ENCODE peak calls at places on chromosomes 3 and 15, in nine cellular contexts. One of them, this sample, is unnamed.

GRCh38 chr15:65400760-65401606 is 21.8 kb downstream of the IGDCC4 start:
- DNase-seq in AG04450: no peak
- DNase-seq in stomach: peak; percentile 68
- DNase-seq in left ventricle myocardium inferior: peak; percentile 48
- DNase-seq in glutamatergic neuron: peak; percentile 85
- DNase-seq in GM10248: peak; percentile 85
- DNase-seq in BJ: no peak
- DNase-seq in neural crest cell: peak; percentile 78
- DNase-seq in MCF 10A: peak; percentile 69
- DNase-seq in this sample: peak; percentile 68

GRCh38 chr3:179750720-179751328 is 98.0 kb downstream of the USP13 start:
- DNase-seq in AG04450: no peak
- DNase-seq in stomach: no peak
- DNase-seq in left ventricle myocardium inferior: no peak
- DNase-seq in glutamatergic neuron: peak; percentile 40
- DNase-seq in GM10248: no peak
- DNase-seq in BJ: no peak
- DNase-seq in neural crest cell: no peak
- DNase-seq in MCF 10A: peak; percentile 42
- DNase-seq in this sample: peak; percentile 9

GRCh38 chr3:138253609-138254008 is 66.5 kb downstream of the ARMC8 start:
- DNase-seq in AG04450: no peak
- DNase-seq in stomach: no peak
- DNase-seq in left ventricle myocardium inferior: no peak
- DNase-seq in glutamatergic neuron: no peak
- DNase-seq in GM10248: no peak
- DNase-seq in BJ: no peak
- DNase-seq in neural crest cell: no peak
- DNase-seq in MCF 10A: no peak
- DNase-seq in this sample: no peak

GRCh38 chr3:38457111-38458003 is 3.7 kb downstream of the ACVR2B start:
- DNase-seq in AG04450: no peak
- DNase-seq in stomach: no peak
- DNase-seq in left ventricle myocardium inferior: no peak
- DNase-seq in glutamatergic neuron: no peak
- DNase-seq in GM10248: no peak
- DNase-seq in BJ: no peak
- DNase-seq in neural crest cell: no peak
- DNase-seq in MCF 10A: no peak
- DNase-seq in this sample: no peak

GRCh38 chr15:80240261-80240660 is 11.8 kb downstream of the CTXND1 start:
- DNase-seq in AG04450: no peak
- DNase-seq in stomach: no peak
- DNase-seq in left ventricle myocardium inferior: no peak
- DNase-seq in glutamatergic neuron: no peak
- DNase-seq in GM10248: no peak
- DNase-seq in BJ: no peak
- DNase-seq in neural crest cell: no peak
- DNase-seq in MCF 10A: no peak
- DNase-seq in this sample: no peak

GRCh38 chr3:150875548-150875947 is 29.7 kb downstream of the MINDY4B start:
- DNase-seq in AG04450: no peak
- DNase-seq in stomach: no peak
- DNase-seq in left ventricle myocardium inferior: no peak
- DNase-seq in glutamatergic neuron: no peak
- DNase-seq in GM10248: no peak
- DNase-seq in BJ: no peak
- DNase-seq in neural crest cell: no peak
- DNase-seq in MCF 10A: no peak
- DNase-seq in this sample: no peak

GRCh38 chr15:100463515-100463914 is 65.2 kb downstream of the CERS3 start:
- DNase-seq in AG04450: no peak
- DNase-seq in stomach: no peak
- DNase-seq in left ventricle myocardium inferior: no peak
- DNase-seq in glutamatergic neuron: no peak
- DNase-seq in GM10248: no peak
- DNase-seq in BJ: no peak
- DNase-seq in neural crest cell: no peak
- DNase-seq in MCF 10A: no peak
- DNase-seq in this sample: no peak

GRCh38 chr15:71083349-71083748 is 31.9 kb upstream of the THSD4 start:
- DNase-seq in AG04450: no peak
- DNase-seq in stomach: no peak
- DNase-seq in left ventricle myocardium inferior: peak; percentile 36
- DNase-seq in glutamatergic neuron: no peak
- DNase-seq in GM10248: no peak
- DNase-seq in BJ: peak; percentile 93
- DNase-seq in neural crest cell: no peak
- DNase-seq in MCF 10A: no peak
- DNase-seq in this sample: no peak

GRCh38 chr3:35864871-35865270 is 225.5 kb downstream of the ARPP21 start:
- DNase-seq in AG04450: no peak
- DNase-seq in stomach: no peak
- DNase-seq in left ventricle myocardium inferior: no peak
- DNase-seq in glutamatergic neuron: no peak
- DNase-seq in GM10248: no peak
- DNase-seq in BJ: no peak
- DNase-seq in neural crest cell: no peak
- DNase-seq in MCF 10A: no peak
- DNase-seq in this sample: no peak

GRCh38 chr3:165875644-165876043 is 38.4 kb upstream of the BCHE start:
- DNase-seq in AG04450: no peak
- DNase-seq in stomach: no peak
- DNase-seq in left ventricle myocardium inferior: no peak
- DNase-seq in glutamatergic neuron: no peak
- DNase-seq in GM10248: no peak
- DNase-seq in BJ: no peak
- DNase-seq in neural crest cell: no peak
- DNase-seq in MCF 10A: no peak
- DNase-seq in this sample: no peak

GRCh38 chr3:184629555-184630160 is 68.1 kb downstream of the EPHB3 start:
- DNase-seq in AG04450: no peak
- DNase-seq in stomach: peak; percentile 32
- DNase-seq in left ventricle myocardium inferior: no peak
- DNase-seq in glutamatergic neuron: peak; percentile 37
- DNase-seq in GM10248: no peak
- DNase-seq in BJ: no peak
- DNase-seq in neural crest cell: no peak
- DNase-seq in MCF 10A: no peak
- DNase-seq in this sample: no peak

GRCh38 chr3:69745503-69745902 is 6.2 kb downstream of the MITF start:
- DNase-seq in AG04450: no peak
- DNase-seq in stomach: no peak
- DNase-seq in left ventricle myocardium inferior: no peak
- DNase-seq in glutamatergic neuron: no peak
- DNase-seq in GM10248: no peak
- DNase-seq in BJ: no peak
- DNase-seq in neural crest cell: no peak
- DNase-seq in MCF 10A: no peak
- DNase-seq in this sample: no peak

GRCh38 chr15:84947947-84948830 is 33.5 kb upstream of the PDE8A start:
- DNase-seq in AG04450: peak; percentile 77
- DNase-seq in stomach: no peak
- DNase-seq in left ventricle myocardium inferior: peak; percentile 36
- DNase-seq in glutamatergic neuron: no peak
- DNase-seq in GM10248: no peak
- DNase-seq in BJ: peak; percentile 82
- DNase-seq in neural crest cell: no peak
- DNase-seq in MCF 10A: peak; percentile 63
- DNase-seq in this sample: no peak

GRCh38 chr3:141485578-141486415 is 1.0 kb upstream of the RASA2 start:
- DNase-seq in AG04450: no peak
- DNase-seq in stomach: no peak
- DNase-seq in left ventricle myocardium inferior: no peak
- DNase-seq in glutamatergic neuron: no peak
- DNase-seq in GM10248: no peak
- DNase-seq in BJ: peak; percentile 47
- DNase-seq in neural crest cell: no peak
- DNase-seq in MCF 10A: peak; percentile 35
- DNase-seq in this sample: peak; percentile 50

GRCh38 chr3:38828681-38829080 is 12.7 kb upstream of the SCN10A start:
- DNase-seq in AG04450: no peak
- DNase-seq in stomach: no peak
- DNase-seq in left ventricle myocardium inferior: no peak
- DNase-seq in glutamatergic neuron: no peak
- DNase-seq in GM10248: no peak
- DNase-seq in BJ: no peak
- DNase-seq in neural crest cell: no peak
- DNase-seq in MCF 10A: no peak
- DNase-seq in this sample: no peak

GRCh38 chr3:132256984-132257383 is 60.2 kb upstream of the ACP3 start:
- DNase-seq in AG04450: peak; percentile 7
- DNase-seq in stomach: peak; percentile 40
- DNase-seq in left ventricle myocardium inferior: no peak
- DNase-seq in glutamatergic neuron: no peak
- DNase-seq in GM10248: no peak
- DNase-seq in BJ: no peak
- DNase-seq in neural crest cell: peak; percentile 24
- DNase-seq in MCF 10A: peak; percentile 50
- DNase-seq in this sample: no peak
- TF ChIP-seq CTCF in AG04450: peak; percentile 51
- TF ChIP-seq CTCF in stomach: peak; percentile 85
- TF ChIP-seq CTCF in left ventricle myocardium inferior: peak; percentile 49
- TF ChIP-seq CTCF in glutamatergic neuron: no peak
- TF ChIP-seq CTCF in GM10248: peak; percentile 26
- TF ChIP-seq CTCF in BJ: peak; percentile 55
- TF ChIP-seq CTCF in neural crest cell: peak; percentile 65
- TF ChIP-seq CTCF in MCF 10A: peak; percentile 38
- TF ChIP-seq CTCF in this sample: no peak

GRCh38 chr15:51558421-51558820 is 64.2 kb downstream of the DMXL2 start:
- DNase-seq in AG04450: no peak
- DNase-seq in stomach: no peak
- DNase-seq in left ventricle myocardium inferior: no peak
- DNase-seq in glutamatergic neuron: no peak
- DNase-seq in GM10248: no peak
- DNase-seq in BJ: no peak
- DNase-seq in neural crest cell: no peak
- DNase-seq in MCF 10A: no peak
- DNase-seq in this sample: no peak

DNA sequence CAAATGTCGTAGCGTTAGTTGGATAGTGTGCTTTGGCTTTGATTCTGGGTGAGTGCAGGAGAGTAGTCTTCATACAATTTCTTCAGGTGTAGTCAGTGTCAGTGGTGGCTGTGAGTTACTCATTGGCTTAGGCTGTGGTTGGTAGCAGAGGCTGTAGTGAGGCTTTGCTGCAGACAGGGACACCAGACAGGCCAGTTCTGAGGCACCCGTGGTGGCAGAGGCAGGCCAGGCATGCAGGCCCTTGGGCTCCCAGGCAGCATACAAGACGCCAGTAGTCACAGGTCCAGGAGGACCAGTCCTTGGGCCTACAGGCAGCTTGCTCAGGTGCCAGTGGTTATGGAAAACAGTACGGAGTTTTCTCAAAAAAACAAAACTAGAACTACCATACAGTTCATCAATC is 61.3 kb downstream of the DMXL2 start:
- DNase-seq in AG04450: no peak
- DNase-seq in stomach: no peak
- DNase-seq in left ventricle myocardium inferior: no peak
- DNase-seq in glutamatergic neuron: no peak
- DNase-seq in GM10248: no peak
- DNase-seq in BJ: no peak
- DNase-seq in neural crest cell: no peak
- DNase-seq in MCF 10A: no peak
- DNase-seq in this sample: no peak
- TF ChIP-seq CTCF in AG04450: no peak
- TF ChIP-seq CTCF in stomach: no peak
- TF ChIP-seq CTCF in left ventricle myocardium inferior: no peak
- TF ChIP-seq CTCF in glutamatergic neuron: no peak
- TF ChIP-seq CTCF in GM10248: no peak
- TF ChIP-seq CTCF in BJ: no peak
- TF ChIP-seq CTCF in neural crest cell: no peak
- TF ChIP-seq CTCF in MCF 10A: no peak
- TF ChIP-seq CTCF in this sample: no peak

DNA sequence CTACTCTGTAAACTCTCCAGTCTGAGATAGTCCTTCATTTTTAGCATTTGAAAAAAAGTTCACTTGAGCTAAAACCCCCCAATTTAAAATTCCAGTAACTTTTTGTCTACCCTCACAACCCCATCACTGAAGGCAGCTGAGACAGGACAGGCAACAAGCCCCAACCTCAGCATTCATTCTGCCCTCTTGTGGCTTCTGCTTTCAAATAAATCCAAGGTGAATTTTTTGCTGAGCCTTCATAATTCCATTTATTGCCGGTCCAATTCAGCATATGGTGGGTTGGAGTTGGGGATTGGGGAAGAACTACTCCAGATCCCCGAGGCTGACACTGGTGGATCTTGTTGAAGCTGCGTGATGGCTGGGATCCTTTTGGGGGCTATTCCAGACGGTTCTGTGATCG is 88.4 kb upstream of the THRB start:
- DNase-seq in AG04450: no peak
- DNase-seq in stomach: no peak
- DNase-seq in left ventricle myocardium inferior: no peak
- DNase-seq in glutamatergic neuron: no peak
- DNase-seq in GM10248: no peak
- DNase-seq in BJ: no peak
- DNase-seq in neural crest cell: no peak
- DNase-seq in MCF 10A: peak; percentile 35
- DNase-seq in this sample: no peak
- TF ChIP-seq CTCF in AG04450: no peak
- TF ChIP-seq CTCF in stomach: peak; percentile 47
- TF ChIP-seq CTCF in left ventricle myocardium inferior: peak; percentile 60
- TF ChIP-seq CTCF in glutamatergic neuron: no peak
- TF ChIP-seq CTCF in GM10248: no peak
- TF ChIP-seq CTCF in BJ: no peak
- TF ChIP-seq CTCF in neural crest cell: no peak
- TF ChIP-seq CTCF in MCF 10A: peak; percentile 21
- TF ChIP-seq CTCF in this sample: no peak

GRCh38 chr15:58839485-58839884 is 68.4 kb downstream of the MINDY2 start:
- DNase-seq in AG04450: no peak
- DNase-seq in stomach: no peak
- DNase-seq in left ventricle myocardium inferior: no peak
- DNase-seq in glutamatergic neuron: no peak
- DNase-seq in GM10248: peak; percentile 46
- DNase-seq in BJ: no peak
- DNase-seq in neural crest cell: no peak
- DNase-seq in MCF 10A: peak; percentile 31
- DNase-seq in this sample: no peak
- TF ChIP-seq CTCF in AG04450: peak; percentile 44
- TF ChIP-seq CTCF in stomach: peak; percentile 28
- TF ChIP-seq CTCF in left ventricle myocardium inferior: peak; percentile 38
- TF ChIP-seq CTCF in glutamatergic neuron: no peak
- TF ChIP-seq CTCF in GM10248: peak; percentile 43
- TF ChIP-seq CTCF in BJ: peak; percentile 30
- TF ChIP-seq CTCF in neural crest cell: peak; percentile 49
- TF ChIP-seq CTCF in MCF 10A: no peak
- TF ChIP-seq CTCF in this sample: peak; percentile 28

DNA sequence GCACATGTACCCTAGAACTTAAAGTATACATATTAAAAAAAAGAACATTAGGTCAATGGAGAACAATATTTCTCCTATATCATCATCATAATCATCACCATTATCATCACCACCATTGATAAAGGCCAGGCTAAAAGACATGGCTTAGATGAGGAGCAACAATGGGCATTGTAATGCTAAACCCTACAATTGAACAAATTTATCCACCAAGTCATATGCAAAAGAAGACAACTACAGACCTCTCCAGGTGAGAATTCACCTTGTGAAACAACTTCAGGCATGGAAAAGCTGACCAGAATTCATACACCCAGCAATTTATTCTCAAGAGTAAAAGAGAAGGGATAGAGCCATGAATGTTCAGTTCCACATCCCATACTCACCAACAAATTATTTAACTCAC is 46.3 kb upstream of the BBX start:
- DNase-seq in AG04450: no peak
- DNase-seq in stomach: no peak
- DNase-seq in left ventricle myocardium inferior: no peak
- DNase-seq in glutamatergic neuron: no peak
- DNase-seq in GM10248: no peak
- DNase-seq in BJ: no peak
- DNase-seq in neural crest cell: no peak
- DNase-seq in MCF 10A: no peak
- DNase-seq in this sample: no peak
- TF ChIP-seq CTCF in AG04450: no peak
- TF ChIP-seq CTCF in stomach: no peak
- TF ChIP-seq CTCF in left ventricle myocardium inferior: no peak
- TF ChIP-seq CTCF in glutamatergic neuron: no peak
- TF ChIP-seq CTCF in GM10248: no peak
- TF ChIP-seq CTCF in BJ: no peak
- TF ChIP-seq CTCF in neural crest cell: no peak
- TF ChIP-seq CTCF in MCF 10A: no peak
- TF ChIP-seq CTCF in this sample: no peak